ENCODE peak calls at places on chromosomes 16 and 17, in four cellular contexts. O, L, T and G are unnamed samples.

GRCh38 chr17:76633628-76634328 is 9.8 kb downstream of the ST6GALNAC1 start:
- DNase-seq in T (no peak), L (no peak), O (no peak), G (peak)

GRCh38 chr17:50841949-50842354 is 6.6 kb downstream of the WFIKKN2 start:
- DNase-seq in L (peak), O (peak), T (peak), G (no peak)

GRCh38 chr17:35287286-35287811 is 44.5 kb downstream of the SLFN5 start:
- DNase-seq in L (no peak), T (no peak), O (no peak), G (no peak)

GRCh38 chr17:61461967-61462733 is 9.9 kb downstream of the TBX4 start:
- DNase-seq in T (no peak), O (no peak), L (no peak), G (peak)

GRCh38 chr17:64572682-64573154 is 65.9 kb downstream of the CEP95 start:
- DNase-seq in T (no peak), O (no peak), L (no peak), G (no peak)

GRCh38 chr17:7019839-7020519 is 2.9 kb upstream of the BCL6B start:
- DNase-seq in O (no peak), L (peak), T (no peak), G (no peak)

GRCh38 chr17:32382526-32383223 is 32.7 kb downstream of the ZNF207 start:
- DNase-seq in T (no peak), L (no peak), O (no peak), G (no peak)

GRCh38 chr17:68288375-68288774 is 2.6 kb downstream of the SLC16A6 start:
- DNase-seq in T (no peak), L (no peak), O (peak), G (no peak)

GRCh38 chr17:63665527-63666214 is 34.3 kb downstream of the LIMD2 start:
- DNase-seq in O (peak), T (no peak), L (no peak), G (no peak)

GRCh38 chr17:45117848-45118646 is 14.3 kb downstream of the PLCD3 start:
- DNase-seq in T (no peak), O (no peak), L (no peak), G (no peak)

GRCh38 chr16:8682551-8683259 is 8.3 kb downstream of the ABAT start:
- DNase-seq in L (no peak), O (no peak), T (no peak), G (no peak)

GRCh38 chr17:37234106-37234505 is 141.7 kb upstream of the C17orf78 start:
- DNase-seq in O (no peak), L (no peak), T (no peak), G (no peak)

DNA sequence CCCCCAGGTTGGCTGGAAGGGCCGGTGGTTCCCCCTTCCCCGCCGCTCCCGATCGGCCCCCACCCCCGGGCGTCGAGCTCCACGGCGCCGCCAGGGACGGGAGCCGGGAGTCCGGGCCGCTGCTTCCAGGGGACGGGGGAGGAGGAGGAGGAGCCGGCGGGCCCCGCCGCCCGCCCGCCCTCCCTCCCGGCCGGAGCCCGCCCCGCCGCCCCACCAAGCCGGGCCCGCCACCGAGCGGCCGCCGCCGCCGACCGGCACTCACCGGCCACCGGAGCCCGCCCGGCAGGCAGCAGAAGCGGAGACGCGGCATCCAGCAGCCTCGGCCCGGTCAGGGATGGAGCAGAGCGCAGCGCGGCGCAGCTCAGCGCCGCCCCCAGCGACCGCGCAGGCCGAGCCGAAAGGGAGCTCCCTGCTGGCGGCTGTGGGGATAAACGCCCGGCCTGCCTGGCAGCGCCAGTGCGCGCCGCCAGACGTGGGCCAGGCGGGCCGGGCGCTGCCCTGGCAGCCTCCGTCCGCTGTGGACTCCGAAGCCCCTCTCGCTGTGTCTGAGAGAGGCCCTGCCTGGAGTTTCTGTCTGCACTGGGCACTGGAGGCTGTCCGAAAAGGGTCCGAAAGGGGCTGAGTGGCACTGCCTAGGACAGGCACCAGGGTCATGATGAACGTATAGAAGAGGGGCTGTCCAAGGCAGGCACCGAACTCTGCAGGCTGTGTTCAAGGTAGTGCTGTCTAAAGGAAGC is at the start of gene MYO18A:
- DNase-seq in L (peak), O (peak), T (no peak), G (no peak)
- TF ChIP-seq POLR2AphosphoS5 in L (peak), O (no peak), T (peak), G (no peak)

GRCh38 chr17:73201215-73202069 is 8.6 kb downstream of the COG1 start:
- DNase-seq in T (no peak), L (no peak), O (no peak), G (no peak)

GRCh38 chr17:73203788-73204479 is 11.1 kb downstream of the COG1 start:
- DNase-seq in T (no peak), O (no peak), L (no peak), G (no peak)

GRCh38 chr17:73200476-73200875 is 7.6 kb downstream of the COG1 start:
- DNase-seq in L (no peak), T (no peak), O (no peak), G (no peak)

GRCh38 chr17:73205326-73205980 is 12.6 kb downstream of the COG1 start:
- DNase-seq in T (no peak), L (no peak), O (no peak), G (no peak)

DNA sequence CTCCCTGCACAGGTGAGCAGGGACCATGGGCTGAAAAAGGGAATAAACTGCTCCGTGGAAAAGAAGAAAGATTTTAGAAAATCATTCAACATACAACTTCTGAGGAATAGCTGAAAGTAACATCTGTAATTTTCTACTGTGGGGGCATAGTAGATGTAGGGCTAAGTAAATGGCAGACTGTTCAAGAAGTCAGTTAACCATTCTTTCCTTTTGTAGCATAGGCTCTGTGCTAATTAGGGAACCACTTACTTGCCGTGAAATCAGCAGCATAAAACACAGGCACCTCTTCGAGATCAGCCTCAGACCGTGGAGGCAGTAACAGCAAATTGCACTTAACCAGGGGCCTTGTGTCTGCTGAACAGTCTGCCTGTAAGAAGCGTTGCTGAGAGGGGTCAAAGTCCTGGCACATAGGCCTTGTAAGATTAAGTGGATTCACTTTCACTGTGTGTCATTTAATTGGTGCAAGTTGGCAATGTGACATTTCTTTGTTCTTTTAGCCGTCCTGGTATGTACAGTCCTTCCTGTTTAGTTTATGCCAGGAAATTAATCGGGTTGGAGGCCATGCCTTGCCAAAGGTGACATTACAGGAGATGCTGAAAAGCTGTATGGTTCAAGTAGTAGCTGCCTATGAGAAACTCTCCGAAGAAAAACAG is 10.4 kb downstream of the COG1 start:
- DNase-seq in L (peak), T (no peak), O (no peak), G (no peak)
- TF ChIP-seq POLR2AphosphoS5 in L (peak), T (no peak), O (no peak), G (no peak)

DNA sequence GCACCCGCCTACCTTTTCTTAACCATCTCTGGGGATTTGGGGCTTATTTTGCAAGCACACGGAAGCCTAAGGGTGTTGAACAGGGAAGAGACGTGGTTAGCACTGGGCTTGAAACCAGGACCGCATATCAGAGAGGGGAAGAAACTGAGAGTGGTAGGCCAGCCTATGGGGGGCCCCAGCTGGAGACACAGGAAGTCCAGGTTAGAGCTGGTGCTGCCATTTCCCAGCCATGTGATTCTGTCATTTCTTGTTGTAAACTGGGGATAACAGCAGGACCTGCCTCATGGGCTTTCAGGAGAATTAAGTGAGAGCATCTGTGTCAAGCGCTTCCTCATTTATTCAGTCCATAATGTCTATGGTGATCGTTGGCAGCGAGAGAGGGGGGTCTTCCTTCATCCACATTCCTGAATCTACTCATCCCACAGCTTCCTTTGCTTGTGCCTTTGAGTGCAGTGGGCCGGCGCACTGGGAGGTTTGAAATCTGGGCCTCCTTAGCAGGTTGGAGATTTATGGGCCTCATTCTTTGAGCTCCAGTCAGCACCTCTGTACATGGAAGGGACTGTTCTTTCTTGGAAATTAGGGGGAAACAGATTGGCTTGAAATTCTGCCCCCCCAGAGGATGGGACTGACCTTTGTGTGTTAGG is 20.1 kb downstream of the NKD1 start:
- DNase-seq in O (peak), T (no peak), L (no peak), G (no peak)
- TF ChIP-seq POLR2AphosphoS5 in O (no peak), T (no peak), L (no peak), G (no peak)

GRCh38 chr17:48552453-48553189 is 7.7 kb upstream of the HOXB2 start:
- DNase-seq in L (no peak), T (no peak), O (no peak), G (no peak)
- TF ChIP-seq POLR2AphosphoS5 in L (peak), T (no peak), O (no peak), G (no peak)

DNA sequence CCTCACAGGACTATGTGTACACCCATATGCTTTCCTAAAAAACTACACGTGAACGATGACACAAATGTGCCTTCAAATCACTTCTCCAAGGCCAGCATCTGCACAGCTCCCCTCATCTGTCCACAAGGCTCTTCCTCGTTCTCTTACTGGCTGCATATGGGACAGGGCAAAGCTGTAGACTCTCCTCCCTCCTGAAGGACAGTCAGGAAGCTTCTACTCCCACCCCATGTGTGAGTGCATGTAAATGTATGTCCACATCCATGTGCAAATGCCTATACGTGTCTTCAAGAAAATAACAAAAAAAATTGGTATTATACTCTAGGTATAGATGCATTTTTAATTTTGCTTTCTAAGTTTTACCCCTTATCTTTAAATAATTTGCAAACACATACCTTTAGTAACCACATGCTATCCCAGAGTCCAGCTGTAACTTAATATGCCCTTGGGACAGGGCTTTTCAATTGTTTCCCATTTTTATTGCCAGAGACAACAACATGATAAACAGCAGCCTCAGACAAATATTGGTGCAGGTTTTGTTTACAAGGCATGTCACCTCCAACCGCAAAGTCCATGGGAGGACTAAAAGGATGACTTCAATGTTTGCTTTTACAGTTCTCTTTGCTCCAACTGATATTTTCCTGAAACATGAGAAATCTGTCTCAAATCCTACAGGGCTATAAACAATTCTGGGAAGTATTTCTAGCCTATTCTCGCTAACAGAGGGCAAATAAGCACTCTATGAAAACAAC is 31.6 kb upstream of the FAAP100 start:
- DNase-seq in O (no peak), L (no peak), T (no peak), G (no peak)
- TF ChIP-seq POLR2AphosphoS5 in O (no peak), L (no peak), T (no peak), G (no peak)

GRCh38 chr16:89174055-89174827 is 2.7 kb downstream of the CDH15 start:
- DNase-seq in O (no peak), L (no peak), T (no peak), G (no peak)
- TF ChIP-seq POLR2AphosphoS5 in O (no peak), L (no peak), T (no peak), G (no peak)

GRCh38 chr16:67384778-67385510 is 8.4 kb downstream of the TPPP3 start:
- DNase-seq in O (no peak), L (no peak), T (no peak), G (no peak)

GRCh38 chr16:67388191-67388590 is 5.1 kb downstream of the TPPP3 start:
- DNase-seq in O (no peak), T (no peak), L (no peak), G (no peak)

GRCh38 chr16:67388591-67388990 is 4.7 kb downstream of the TPPP3 start:
- DNase-seq in O (no peak), T (no peak), L (no peak), G (peak)

GRCh38 chr16:67387479-67388079 is 5.7 kb downstream of the TPPP3 start:
- DNase-seq in L (no peak), T (no peak), O (no peak), G (no peak)

GRCh38 chr16:67386861-67387455 is 6.3 kb downstream of the TPPP3 start:
- DNase-seq in L (no peak), T (no peak), O (no peak), G (no peak)
- TF ChIP-seq POLR2AphosphoS5 in L (no peak), T (no peak), O (no peak), G (no peak)